ENCODE peak calls at places on chromosomes 7 and 10, in nine cellular contexts. One of them, this sample, is unnamed.

GRCh38 chr10:121088524-121088923 is 237.4 kb downstream of the WDR11 start:
- DNase-seq in HFF-Myc: no peak
- DNase-seq in psoas muscle: no peak
- DNase-seq in MM.1S: no peak
- DNase-seq in left ventricle myocardium inferior: no peak
- DNase-seq in dorsolateral prefrontal cortex: no peak
- DNase-seq in cardiac fibroblast: no peak
- DNase-seq in bronchial epithelial cell: peak
- DNase-seq in upper lobe of left lung: peak
- DNase-seq in this sample: no peak

GRCh38 chr7:47100815-47101435 is 481.0 kb downstream of the TNS3 start:
- DNase-seq in HFF-Myc: no peak
- DNase-seq in psoas muscle: no peak
- DNase-seq in MM.1S: peak
- DNase-seq in left ventricle myocardium inferior: peak
- DNase-seq in dorsolateral prefrontal cortex: no peak
- DNase-seq in cardiac fibroblast: peak
- DNase-seq in bronchial epithelial cell: peak
- DNase-seq in upper lobe of left lung: peak
- DNase-seq in this sample: no peak

GRCh38 chr10:68759967-68760366 is 38.9 kb downstream of the CCAR1 start:
- DNase-seq in HFF-Myc: no peak
- DNase-seq in psoas muscle: no peak
- DNase-seq in MM.1S: no peak
- DNase-seq in left ventricle myocardium inferior: no peak
- DNase-seq in dorsolateral prefrontal cortex: no peak
- DNase-seq in cardiac fibroblast: no peak
- DNase-seq in bronchial epithelial cell: no peak
- DNase-seq in upper lobe of left lung: no peak
- DNase-seq in this sample: no peak

GRCh38 chr10:131270461-131271190 is 40.9 kb downstream of the TCERG1L start:
- DNase-seq in HFF-Myc: no peak
- DNase-seq in psoas muscle: no peak
- DNase-seq in MM.1S: no peak
- DNase-seq in left ventricle myocardium inferior: no peak
- DNase-seq in dorsolateral prefrontal cortex: no peak
- DNase-seq in cardiac fibroblast: no peak
- DNase-seq in bronchial epithelial cell: no peak
- DNase-seq in upper lobe of left lung: no peak
- DNase-seq in this sample: no peak

GRCh38 chr7:115822380-115822779 is 208.2 kb downstream of the TFEC start:
- DNase-seq in HFF-Myc: no peak
- DNase-seq in psoas muscle: no peak
- DNase-seq in MM.1S: no peak
- DNase-seq in left ventricle myocardium inferior: no peak
- DNase-seq in dorsolateral prefrontal cortex: no peak
- DNase-seq in cardiac fibroblast: no peak
- DNase-seq in bronchial epithelial cell: no peak
- DNase-seq in upper lobe of left lung: no peak
- DNase-seq in this sample: no peak

GRCh38 chr7:95642173-95642572 is 45.9 kb upstream of the PDK4 start:
- DNase-seq in HFF-Myc: no peak
- DNase-seq in psoas muscle: no peak
- DNase-seq in MM.1S: no peak
- DNase-seq in left ventricle myocardium inferior: no peak
- DNase-seq in dorsolateral prefrontal cortex: no peak
- DNase-seq in cardiac fibroblast: no peak
- DNase-seq in bronchial epithelial cell: peak
- DNase-seq in upper lobe of left lung: no peak
- DNase-seq in this sample: no peak

GRCh38 chr10:79947787-79948424 is 999 bp downstream of the SFTPD start:
- DNase-seq in HFF-Myc: no peak
- DNase-seq in psoas muscle: no peak
- DNase-seq in MM.1S: no peak
- DNase-seq in left ventricle myocardium inferior: no peak
- DNase-seq in dorsolateral prefrontal cortex: no peak
- DNase-seq in cardiac fibroblast: no peak
- DNase-seq in bronchial epithelial cell: no peak
- DNase-seq in upper lobe of left lung: peak
- DNase-seq in this sample: no peak

GRCh38 chr10:95865814-95866447 is 41.8 kb upstream of the CC2D2B start:
- DNase-seq in HFF-Myc: no peak
- DNase-seq in psoas muscle: no peak
- DNase-seq in MM.1S: no peak
- DNase-seq in left ventricle myocardium inferior: no peak
- DNase-seq in dorsolateral prefrontal cortex: no peak
- DNase-seq in cardiac fibroblast: no peak
- DNase-seq in bronchial epithelial cell: no peak
- DNase-seq in upper lobe of left lung: no peak
- DNase-seq in this sample: no peak

GRCh38 chr10:117442944-117443676 is 67.9 kb upstream of the PDZD8 start:
- DNase-seq in HFF-Myc: no peak
- DNase-seq in psoas muscle: peak
- DNase-seq in MM.1S: peak
- DNase-seq in left ventricle myocardium inferior: peak
- DNase-seq in dorsolateral prefrontal cortex: peak
- DNase-seq in cardiac fibroblast: peak
- DNase-seq in bronchial epithelial cell: peak
- DNase-seq in upper lobe of left lung: peak
- DNase-seq in this sample: peak

GRCh38 chr10:132615346-132616169 is 78.0 kb downstream of the INPP5A start:
- DNase-seq in HFF-Myc: no peak
- DNase-seq in psoas muscle: no peak
- DNase-seq in MM.1S: no peak
- DNase-seq in left ventricle myocardium inferior: no peak
- DNase-seq in dorsolateral prefrontal cortex: no peak
- DNase-seq in cardiac fibroblast: no peak
- DNase-seq in bronchial epithelial cell: no peak
- DNase-seq in upper lobe of left lung: no peak
- DNase-seq in this sample: no peak

GRCh38 chr10:45526309-45526708 is 146.3 kb downstream of the ZFAND4 start:
- DNase-seq in HFF-Myc: no peak
- DNase-seq in psoas muscle: no peak
- DNase-seq in MM.1S: no peak
- DNase-seq in left ventricle myocardium inferior: no peak
- DNase-seq in dorsolateral prefrontal cortex: no peak
- DNase-seq in cardiac fibroblast: no peak
- DNase-seq in bronchial epithelial cell: no peak
- DNase-seq in upper lobe of left lung: no peak
- DNase-seq in this sample: no peak

GRCh38 chr7:46071601-46072000 is 150.5 kb upstream of the IGFBP3 start:
- DNase-seq in HFF-Myc: no peak
- DNase-seq in psoas muscle: no peak
- DNase-seq in MM.1S: no peak
- DNase-seq in left ventricle myocardium inferior: no peak
- DNase-seq in dorsolateral prefrontal cortex: no peak
- DNase-seq in cardiac fibroblast: peak
- DNase-seq in bronchial epithelial cell: peak
- DNase-seq in upper lobe of left lung: no peak
- DNase-seq in this sample: no peak

GRCh38 chr7:133562617-133563016 is 309.7 kb downstream of the EXOC4 start:
- DNase-seq in HFF-Myc: no peak
- DNase-seq in psoas muscle: no peak
- DNase-seq in MM.1S: no peak
- DNase-seq in left ventricle myocardium inferior: no peak
- DNase-seq in dorsolateral prefrontal cortex: no peak
- DNase-seq in cardiac fibroblast: peak
- DNase-seq in bronchial epithelial cell: no peak
- DNase-seq in upper lobe of left lung: no peak
- DNase-seq in this sample: no peak

GRCh38 chr10:122112021-122112616 is 123.2 kb downstream of the TACC2 start:
- DNase-seq in HFF-Myc: no peak
- DNase-seq in psoas muscle: no peak
- DNase-seq in MM.1S: no peak
- DNase-seq in left ventricle myocardium inferior: no peak
- DNase-seq in dorsolateral prefrontal cortex: no peak
- DNase-seq in cardiac fibroblast: peak
- DNase-seq in bronchial epithelial cell: peak
- DNase-seq in upper lobe of left lung: no peak
- DNase-seq in this sample: peak

GRCh38 chr7:103134866-103135554 is 13.9 kb downstream of the NAPEPLD start:
- DNase-seq in HFF-Myc: no peak
- DNase-seq in psoas muscle: no peak
- DNase-seq in MM.1S: no peak
- DNase-seq in left ventricle myocardium inferior: no peak
- DNase-seq in dorsolateral prefrontal cortex: no peak
- DNase-seq in cardiac fibroblast: peak
- DNase-seq in bronchial epithelial cell: no peak
- DNase-seq in upper lobe of left lung: no peak
- DNase-seq in this sample: no peak

GRCh38 chr10:17276756-17277424 is 48.8 kb downstream of the VIM start:
- DNase-seq in HFF-Myc: no peak
- DNase-seq in psoas muscle: no peak
- DNase-seq in MM.1S: no peak
- DNase-seq in left ventricle myocardium inferior: no peak
- DNase-seq in dorsolateral prefrontal cortex: no peak
- DNase-seq in cardiac fibroblast: no peak
- DNase-seq in bronchial epithelial cell: peak
- DNase-seq in upper lobe of left lung: no peak
- DNase-seq in this sample: no peak

DNA sequence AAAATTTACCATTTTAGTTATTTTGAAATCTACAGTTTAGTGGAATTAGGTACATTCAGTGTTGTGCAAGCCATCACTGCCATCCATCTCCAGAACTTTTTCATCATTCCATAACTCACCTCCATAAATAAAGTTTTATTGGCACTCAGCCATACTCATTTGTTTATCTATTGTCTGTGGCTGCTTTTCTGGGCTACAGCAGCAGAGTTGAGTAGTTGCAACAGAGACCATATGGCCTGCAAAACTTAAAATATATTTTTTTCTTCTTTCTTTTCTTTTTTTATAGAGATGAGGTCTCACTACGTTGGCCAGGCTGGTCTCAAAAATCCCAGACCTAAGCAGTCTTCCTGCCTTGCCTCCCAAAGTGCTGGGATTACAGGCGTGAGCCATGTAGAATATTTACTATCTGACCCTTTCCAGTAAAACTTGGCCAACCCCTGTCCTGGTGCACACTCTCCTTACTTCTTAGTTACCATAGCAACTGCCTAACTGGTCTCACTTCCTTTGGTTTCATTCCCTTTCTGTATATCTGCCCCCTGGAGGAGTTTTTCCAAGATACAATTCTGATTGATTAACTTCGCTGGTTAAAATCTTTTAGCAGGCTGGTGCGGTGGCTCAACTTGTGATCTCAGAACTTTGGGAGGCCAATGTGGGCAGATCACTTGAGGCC is 133.2 kb downstream of the CUX1 start:
- DNase-seq in HFF-Myc: no peak
- DNase-seq in psoas muscle: no peak
- DNase-seq in MM.1S: no peak
- DNase-seq in left ventricle myocardium inferior: no peak
- DNase-seq in dorsolateral prefrontal cortex: no peak
- DNase-seq in cardiac fibroblast: peak
- DNase-seq in bronchial epithelial cell: no peak
- DNase-seq in upper lobe of left lung: no peak
- DNase-seq in this sample: no peak
- TF ChIP-seq CTCF in HFF-Myc: peak
- TF ChIP-seq CTCF in psoas muscle: no peak
- TF ChIP-seq CTCF in MM.1S: no peak
- TF ChIP-seq CTCF in left ventricle myocardium inferior: no peak
- TF ChIP-seq CTCF in dorsolateral prefrontal cortex: no peak
- TF ChIP-seq CTCF in cardiac fibroblast: peak
- TF ChIP-seq CTCF in bronchial epithelial cell: no peak
- TF ChIP-seq CTCF in upper lobe of left lung: no peak
- TF ChIP-seq CTCF in this sample: no peak

GRCh38 chr7:159117366-159118219 is 27.1 kb downstream of the VIPR2 start:
- DNase-seq in HFF-Myc: no peak
- DNase-seq in psoas muscle: peak
- DNase-seq in MM.1S: no peak
- DNase-seq in left ventricle myocardium inferior: no peak
- DNase-seq in dorsolateral prefrontal cortex: no peak
- DNase-seq in cardiac fibroblast: no peak
- DNase-seq in bronchial epithelial cell: no peak
- DNase-seq in upper lobe of left lung: no peak
- DNase-seq in this sample: no peak
- TF ChIP-seq CTCF in HFF-Myc: no peak
- TF ChIP-seq CTCF in psoas muscle: no peak
- TF ChIP-seq CTCF in MM.1S: no peak
- TF ChIP-seq CTCF in left ventricle myocardium inferior: no peak
- TF ChIP-seq CTCF in dorsolateral prefrontal cortex: no peak
- TF ChIP-seq CTCF in cardiac fibroblast: no peak
- TF ChIP-seq CTCF in bronchial epithelial cell: no peak
- TF ChIP-seq CTCF in upper lobe of left lung: no peak
- TF ChIP-seq CTCF in this sample: no peak

DNA sequence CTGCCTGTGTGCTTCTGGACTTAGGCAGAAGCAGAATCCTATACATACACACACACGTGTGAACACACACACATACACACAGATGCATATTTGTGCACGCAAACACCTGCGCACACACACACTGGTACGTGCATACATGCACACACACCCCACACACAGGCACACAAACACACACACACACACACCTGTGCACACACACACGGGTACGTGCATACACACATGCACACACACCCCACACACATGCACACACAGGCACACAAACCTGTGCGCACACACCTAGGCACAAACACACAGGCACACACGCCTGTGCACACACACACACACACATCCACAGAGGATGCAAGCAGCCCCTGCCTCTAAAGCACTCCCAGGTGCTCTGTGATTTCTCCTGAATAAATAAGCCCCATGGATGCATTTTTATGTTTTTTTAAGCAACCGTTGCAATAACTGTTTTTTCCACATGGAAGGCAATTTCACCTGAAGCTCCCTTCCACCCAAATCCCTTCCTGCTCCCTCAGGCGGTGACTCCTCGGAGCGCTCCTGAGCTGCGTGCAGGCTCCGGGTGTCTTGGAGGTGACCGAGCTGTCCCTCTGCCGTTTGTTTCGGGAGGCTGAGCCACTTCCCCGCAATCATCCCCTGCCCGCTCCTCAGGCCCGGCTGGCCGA is 41.5 kb upstream of the PDGFA start:
- DNase-seq in HFF-Myc: no peak
- DNase-seq in psoas muscle: no peak
- DNase-seq in MM.1S: no peak
- DNase-seq in left ventricle myocardium inferior: no peak
- DNase-seq in dorsolateral prefrontal cortex: no peak
- DNase-seq in cardiac fibroblast: no peak
- DNase-seq in bronchial epithelial cell: no peak
- DNase-seq in upper lobe of left lung: no peak
- DNase-seq in this sample: no peak
- TF ChIP-seq CTCF in HFF-Myc: no peak
- TF ChIP-seq CTCF in psoas muscle: no peak
- TF ChIP-seq CTCF in MM.1S: no peak
- TF ChIP-seq CTCF in left ventricle myocardium inferior: no peak
- TF ChIP-seq CTCF in dorsolateral prefrontal cortex: no peak
- TF ChIP-seq CTCF in cardiac fibroblast: no peak
- TF ChIP-seq CTCF in bronchial epithelial cell: no peak
- TF ChIP-seq CTCF in upper lobe of left lung: no peak
- TF ChIP-seq CTCF in this sample: no peak

GRCh38 chr10:70479161-70479531 is 579 bp downstream of the PALD1 start:
- DNase-seq in HFF-Myc: no peak
- DNase-seq in psoas muscle: no peak
- DNase-seq in MM.1S: peak
- DNase-seq in left ventricle myocardium inferior: no peak
- DNase-seq in dorsolateral prefrontal cortex: no peak
- DNase-seq in cardiac fibroblast: no peak
- DNase-seq in bronchial epithelial cell: no peak
- DNase-seq in upper lobe of left lung: no peak
- DNase-seq in this sample: no peak
- TF ChIP-seq CTCF in HFF-Myc: peak
- TF ChIP-seq CTCF in psoas muscle: no peak
- TF ChIP-seq CTCF in MM.1S: peak
- TF ChIP-seq CTCF in left ventricle myocardium inferior: no peak
- TF ChIP-seq CTCF in dorsolateral prefrontal cortex: no peak
- TF ChIP-seq CTCF in cardiac fibroblast: no peak
- TF ChIP-seq CTCF in bronchial epithelial cell: no peak
- TF ChIP-seq CTCF in upper lobe of left lung: no peak
- TF ChIP-seq CTCF in this sample: no peak

This sample was measured in GM13977.